ENCODE peak calls at places on chromosomes 16 and 17, in nine cellular contexts. M is GM23338, F is HCT116, S is SK-N-SH, J is PC-3, K is OCI-LY7, A is GM23248, B is hepatocyte, C is MM.1S. O is an unnamed sample.

GRCh38 chr17:29151567-29151966 is 28.6 kb downstream of the MYO18A start:
- DNase-seq in F (peak), B (no peak), M (no peak), S (no peak), K (no peak), C (no peak), A (peak), J (peak), O (peak)

GRCh38 chr17:75844530-75845057 is 390 bp upstream of the UNC13D start:
- DNase-seq in A (no peak), B (peak), J (peak), S (peak), F (peak), C (no peak), K (no peak), M (no peak), O (no peak)

GRCh38 chr16:72848759-72849664 is 198.9 kb downstream of the ZFHX3 start:
- DNase-seq in J (peak), A (peak), K (no peak), S (peak), B (peak), M (no peak), C (no peak), F (peak), O (peak)

GRCh38 chr17:9140550-9141422 is 119.5 kb downstream of the NTN1 start:
- DNase-seq in B (no peak), C (no peak), F (no peak), M (no peak), J (no peak), K (no peak), A (peak), S (no peak), O (no peak)

GRCh38 chr16:2341456-2342447 is 1.2 kb upstream of the ABCA3 start:
- DNase-seq in B (no peak), C (no peak), S (no peak), A (no peak), F (no peak), M (peak), J (no peak), K (no peak), O (peak)

GRCh38 chr16:74297296-74297665 is 667 bp downstream of the PSMD7 start:
- DNase-seq in A (peak), F (no peak), S (peak), M (peak), B (peak), J (peak), C (peak), K (peak), O (peak)

GRCh38 chr17:38464723-38465419 is 36.6 kb downstream of the ARHGAP23 start:
- DNase-seq in J (no peak), M (peak), F (peak), K (no peak), C (no peak), B (peak), S (peak), A (peak), O (peak)

GRCh38 chr17:75733471-75733870 is 12.2 kb downstream of the ITGB4 start:
- DNase-seq in M (no peak), K (no peak), F (no peak), S (no peak), A (no peak), J (no peak), B (peak), C (no peak), O (no peak)

GRCh38 chr17:14311979-14312378 is 11.1 kb downstream of the HS3ST3B1 start:
- DNase-seq in A (no peak), B (no peak), C (no peak), K (no peak), F (no peak), S (no peak), M (no peak), J (no peak), O (no peak)

GRCh38 chr17:63571632-63572310 is 21.5 kb downstream of the DCAF7 start:
- DNase-seq in B (no peak), F (no peak), M (no peak), C (no peak), J (peak), K (no peak), A (peak), S (no peak), O (no peak)

GRCh38 chr17:50312311-50312710 is 33.6 kb upstream of the XYLT2 start:
- DNase-seq in J (no peak), K (no peak), F (no peak), A (no peak), M (no peak), C (no peak), B (no peak), S (no peak), O (no peak)

GRCh38 chr17:50316016-50316587 is 29.8 kb upstream of the XYLT2 start:
- DNase-seq in J (no peak), B (no peak), S (no peak), K (no peak), C (no peak), A (no peak), F (no peak), M (no peak), O (no peak)

GRCh38 chr17:50311483-50311882 is 34.4 kb upstream of the XYLT2 start:
- DNase-seq in C (no peak), J (no peak), B (no peak), A (no peak), M (no peak), F (no peak), S (no peak), K (no peak), O (no peak)

GRCh38 chr17:50317121-50317520 is 28.8 kb upstream of the XYLT2 start:
- DNase-seq in K (no peak), M (no peak), S (no peak), F (no peak), C (no peak), B (no peak), J (no peak), A (peak), O (no peak)

GRCh38 chr17:50314456-50315011 is 31.4 kb upstream of the XYLT2 start:
- DNase-seq in F (no peak), K (no peak), J (no peak), S (no peak), M (no peak), A (no peak), C (no peak), B (no peak), O (no peak)
- TF ChIP-seq EZH2phosphoT487 in F (no peak), K (no peak), J (no peak), S (no peak), M (no peak), A (no peak), C (no peak), B (no peak), O (no peak)

GRCh38 chr16:14303182-14303618 is 232.1 kb downstream of the MRTFB start:
- DNase-seq in A (peak), J (no peak), C (no peak), F (no peak), B (no peak), K (no peak), M (peak), S (no peak), O (peak)
- H2AFZ ChIP-seq in A (peak), J (peak), C (no peak), F (no peak), B (peak), K (no peak), M (peak), S (peak), O (peak)

GRCh38 chr17:68794636-68795503 is 160.3 kb downstream of the ABCA8 start:
- DNase-seq in A (peak), M (peak), K (peak), F (no peak), S (no peak), J (peak), C (peak), B (peak), O (no peak)

GRCh38 chr17:68792873-68793272 is 162.3 kb downstream of the ABCA8 start:
- DNase-seq in S (no peak), C (no peak), A (no peak), K (no peak), M (no peak), J (no peak), B (no peak), F (no peak), O (no peak)

GRCh38 chr17:68790481-68790880 is 164.7 kb downstream of the ABCA8 start:
- DNase-seq in S (no peak), F (no peak), B (no peak), J (no peak), C (no peak), A (no peak), K (no peak), M (no peak), O (no peak)

GRCh38 chr17:68790931-68791330 is 164.3 kb downstream of the ABCA8 start:
- DNase-seq in B (no peak), K (no peak), C (no peak), J (no peak), A (peak), M (no peak), S (no peak), F (no peak), O (no peak)

DNA sequence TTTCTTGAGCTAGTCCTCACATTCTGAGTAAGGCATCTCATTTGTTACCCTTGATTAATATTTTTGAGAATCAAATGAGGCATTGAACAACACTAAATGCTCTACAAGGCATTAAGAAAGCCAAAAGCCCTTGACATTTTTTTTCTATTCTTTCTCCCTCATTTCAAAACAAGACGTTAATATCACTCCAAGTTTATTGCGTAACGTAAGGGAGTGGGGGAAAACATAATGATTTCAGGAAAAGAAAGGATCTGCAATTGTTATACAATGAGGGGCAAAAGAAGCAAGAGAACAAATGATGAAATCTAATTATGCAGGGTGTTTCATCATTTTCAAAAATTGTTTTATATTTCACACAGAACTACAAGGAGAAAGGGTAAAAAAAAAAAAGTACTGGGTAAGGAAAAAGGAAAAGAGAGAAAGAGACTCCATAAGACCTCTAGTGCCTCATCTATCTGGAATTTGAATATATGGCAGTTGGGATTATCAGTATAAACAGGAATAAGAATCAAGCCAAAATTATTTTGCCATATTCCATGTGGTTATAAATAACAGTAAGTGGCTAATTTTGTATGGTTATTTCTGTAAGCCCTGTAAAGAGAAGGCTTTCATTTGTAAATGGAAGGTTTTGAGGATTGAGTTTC is 163.0 kb downstream of the ABCA8 start:
- DNase-seq in K (no peak), B (no peak), F (no peak), A (peak), S (no peak), M (no peak), C (no peak), J (no peak), O (no peak)
- TF ChIP-seq EZH2phosphoT487 in K (no peak), B (no peak), F (no peak), A (no peak), S (no peak), M (no peak), C (no peak), J (no peak), O (no peak)

GRCh38 chr16:86952769-86953168 is 364.4 kb downstream of the C16orf95 start:
- DNase-seq in F (no peak), M (no peak), C (no peak), B (no peak), K (no peak), J (peak), A (peak), S (no peak), O (no peak)
- H2AFZ ChIP-seq in F (no peak), M (no peak), C (no peak), B (no peak), K (no peak), J (no peak), A (no peak), S (no peak), O (no peak)

DNA sequence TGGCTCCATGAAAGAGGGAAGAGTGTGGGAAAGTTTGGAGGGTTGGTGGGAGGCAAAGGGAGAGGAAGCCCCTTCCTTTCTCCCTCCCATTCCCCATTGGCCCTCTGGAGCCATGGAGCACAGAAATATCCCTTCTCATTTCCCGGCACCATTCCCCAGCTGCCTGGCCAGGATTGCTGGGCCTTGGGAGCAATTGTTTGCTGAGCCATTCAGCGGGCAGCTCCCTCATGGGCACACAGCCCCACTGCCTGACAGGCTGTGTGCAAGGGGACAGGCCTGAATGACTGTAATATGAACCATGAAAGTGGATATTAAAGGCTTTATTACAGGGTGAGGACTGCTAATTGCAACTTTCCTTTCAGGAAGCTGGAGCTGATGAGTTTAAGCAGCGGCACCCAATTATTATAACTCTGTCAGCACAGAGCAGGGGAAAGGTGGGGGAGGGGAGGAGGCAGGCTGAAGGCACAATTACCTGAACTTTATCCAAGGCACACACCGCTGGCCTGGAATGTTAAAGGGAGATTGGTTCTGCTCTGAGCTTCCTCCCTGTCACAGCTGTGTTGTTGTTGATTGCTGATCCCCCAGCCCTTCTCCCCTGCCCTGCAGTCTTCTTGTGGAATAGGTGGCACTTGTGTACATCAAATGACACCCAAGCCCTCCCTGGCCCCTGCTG is 159.8 kb upstream of the SDK2 start:
- DNase-seq in F (no peak), B (no peak), S (no peak), C (no peak), K (no peak), M (peak), J (no peak), A (no peak), O (no peak)
- TF ChIP-seq EZH2phosphoT487 in F (no peak), B (no peak), S (no peak), C (no peak), K (no peak), M (no peak), J (no peak), A (no peak), O (no peak)

DNA sequence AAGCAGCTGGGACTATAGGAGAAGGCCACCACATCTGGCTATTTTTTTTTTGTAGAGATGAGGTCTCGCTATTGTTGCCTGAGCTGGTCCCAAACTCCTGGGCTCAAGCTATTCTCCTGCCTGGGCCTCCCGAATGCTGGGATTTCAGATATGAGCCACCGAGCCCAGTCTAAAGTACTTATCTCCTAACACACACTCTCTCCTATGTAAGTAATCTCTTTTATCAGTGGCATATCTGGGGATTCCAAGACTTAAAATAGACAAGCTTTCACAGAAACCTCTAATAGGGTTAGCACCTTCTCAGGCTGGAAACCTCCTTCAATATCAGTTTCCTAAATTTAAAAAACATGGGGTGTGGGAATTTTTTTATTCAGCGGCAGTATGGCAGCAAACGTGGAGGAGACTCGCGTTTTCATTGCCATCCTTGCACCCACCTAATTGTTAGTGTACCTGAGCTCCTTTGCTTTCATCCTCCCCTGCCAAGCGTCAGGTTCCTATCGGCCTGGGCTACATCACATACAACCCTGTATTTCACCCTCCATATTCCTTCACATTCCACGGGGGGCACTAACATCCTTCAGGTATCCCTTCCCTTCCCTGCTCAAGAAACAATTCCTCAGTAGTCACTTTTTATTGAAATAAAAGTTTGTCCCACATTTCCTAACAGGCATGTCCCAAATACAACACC is 1.1 kb downstream of the EZH1 start:
- DNase-seq in K (no peak), B (no peak), J (no peak), F (no peak), A (no peak), M (peak), S (peak), C (no peak), O (no peak)
- H2AFZ ChIP-seq in K (peak), B (peak), J (peak), F (no peak), A (peak), M (peak), S (peak), C (peak), O (peak)

GRCh38 chr16:79865918-79866317 is 265.4 kb upstream of the MAF start:
- DNase-seq in J (no peak), M (no peak), K (no peak), A (no peak), B (no peak), C (no peak), F (no peak), S (no peak), O (no peak)
- TF ChIP-seq EZH2phosphoT487 in J (no peak), M (no peak), K (no peak), A (no peak), B (no peak), C (no peak), F (no peak), S (no peak), O (no peak)

GRCh38 chr16:55613578-55614333 is 42.0 kb upstream of the SLC6A2 start:
- DNase-seq in C (no peak), J (no peak), K (no peak), F (no peak), A (no peak), S (no peak), B (no peak), M (no peak), O (no peak)
- H2AFZ ChIP-seq in C (no peak), J (no peak), K (no peak), F (no peak), A (no peak), S (no peak), B (no peak), M (no peak), O (no peak)